ENCODE peak calls at places on chromosomes 16 and 17, in ten cellular contexts. C, N, M, E, P, G, L, V, J and F are unnamed samples.

GRCh38 chr16:72992142-72992601 is 55.8 kb downstream of the ZFHX3 start:
- DNase-seq in C (no peak), N (no peak), M (no peak), E (no peak), P (no peak), G (peak; percentile 67), L (peak; percentile 53), V (no peak), J (no peak), F (no peak)

GRCh38 chr16:57773680-57774295 is 28.5 kb downstream of the KIFC3 start:
- DNase-seq in C (no peak), N (no peak), M (no peak), E (peak; percentile 33), P (no peak), G (no peak), L (no peak), V (no peak), J (no peak), F (no peak)

GRCh38 chr17:71762526-71762925 is 358.3 kb upstream of the SOX9 start:
- DNase-seq in C (no peak), N (no peak), M (no peak), E (no peak), P (no peak), G (no peak), L (no peak), V (no peak), J (no peak), F (no peak)

GRCh38 chr17:39090400-39090799 is 61.0 kb downstream of the PLXDC1 start:
- DNase-seq in C (no peak), N (no peak), M (no peak), E (no peak), P (no peak), G (no peak), L (no peak), V (no peak), J (no peak), F (no peak)

GRCh38 chr17:69245617-69246016 is 17.0 kb upstream of the ABCA10 start:
- DNase-seq in C (no peak), N (no peak), M (no peak), E (no peak), P (no peak), G (no peak), L (no peak), V (no peak), J (no peak), F (no peak)

GRCh38 chr16:49452568-49452967 is 79.0 kb downstream of the C16orf78 start:
- DNase-seq in C (no peak), N (no peak), M (no peak), E (peak; percentile 39), P (peak; percentile 19), G (no peak), L (no peak), V (no peak), J (no peak), F (no peak)

GRCh38 chr17:68197997-68198930 is 49.6 kb upstream of the AMZ2 start:
- DNase-seq in C (no peak), N (no peak), M (no peak), E (no peak), P (no peak), G (no peak), L (peak; percentile 70), V (no peak), J (no peak), F (peak; percentile 78)

GRCh38 chr16:57998484-57998883 is 2.0 kb downstream of the ZNF319 start:
- DNase-seq in C (peak; percentile 38), N (no peak), M (no peak), E (no peak), P (no peak), G (peak; percentile 96), L (no peak), V (peak; percentile 38), J (no peak), F (no peak)

GRCh38 chr17:66444001-66444400 is 141.6 kb downstream of the PRKCA start:
- DNase-seq in C (no peak), N (no peak), M (no peak), E (no peak), P (no peak), G (no peak), L (no peak), V (no peak), J (no peak), F (no peak)

GRCh38 chr16:685967-686366 is 1.8 kb upstream of the JMJD8 start:
- DNase-seq in C (no peak), N (no peak), M (no peak), E (no peak), P (no peak), G (peak; percentile 56), L (peak; percentile 78), V (no peak), J (peak; percentile 72), F (no peak)

GRCh38 chr16:74627506-74628220 is 20.7 kb upstream of the GLG1 start:
- DNase-seq in C (no peak), N (no peak), M (no peak), E (no peak), P (no peak), G (no peak), L (no peak), V (no peak), J (no peak), F (no peak)

GRCh38 chr16:84459517-84459894 is 45.0 kb downstream of the MEAK7 start:
- DNase-seq in C (no peak), N (no peak), M (no peak), E (no peak), P (no peak), G (no peak), L (no peak), V (no peak), J (no peak), F (no peak)

GRCh38 chr17:70661342-70662222 is 492.2 kb downstream of the KCNJ2 start:
- DNase-seq in C (no peak), N (no peak), M (no peak), E (peak; percentile 93), P (peak; percentile 91), G (no peak), L (no peak), V (no peak), J (no peak), F (no peak)

GRCh38 chr17:50686494-50687199 is 21.1 kb downstream of the ANKRD40 start:
- DNase-seq in C (no peak), N (no peak), M (peak; percentile 85), E (no peak), P (no peak), G (no peak), L (no peak), V (no peak), J (no peak), F (no peak)

GRCh38 chr16:3458852-3459361 is 15.4 kb downstream of the NAA60 start:
- DNase-seq in C (no peak), N (no peak), M (no peak), E (no peak), P (no peak), G (no peak), L (no peak), V (no peak), J (no peak), F (peak; percentile 35)

GRCh38 chr17:35726609-35727460 is 4.6 kb upstream of the RASL10B start:
- DNase-seq in C (no peak), N (no peak), M (peak; percentile 86), E (no peak), P (peak; percentile 66), G (peak; percentile 33), L (peak; percentile 51), V (no peak), J (no peak), F (no peak)

GRCh38 chr16:80027007-80027965 is 426.7 kb upstream of the MAF start:
- DNase-seq in C (peak; percentile 6), N (peak; percentile 16), M (peak; percentile 97), E (no peak), P (peak; percentile 58), G (peak; percentile 86), L (no peak), V (peak; percentile 8), J (no peak), F (no peak)

GRCh38 chr17:3917391-3917931 is 1.2 kb upstream of the P2RX1 start:
- DNase-seq in C (no peak), N (no peak), M (peak; percentile 73), E (peak; percentile 24), P (no peak), G (peak; percentile 47), L (no peak), V (no peak), J (no peak), F (no peak)

GRCh38 chr17:48442819-48443218 is 12.8 kb upstream of the SKAP1 start:
- DNase-seq in C (no peak), N (no peak), M (no peak), E (no peak), P (no peak), G (peak; percentile 84), L (no peak), V (no peak), J (no peak), F (no peak)

GRCh38 chr16:54633943-54634362 is 296.7 kb upstream of the IRX5 start:
- DNase-seq in C (no peak), N (no peak), M (no peak), E (peak; percentile 10), P (no peak), G (peak; percentile 48), L (peak; percentile 55), V (no peak), J (peak; percentile 2), F (peak; percentile 19)

GRCh38 chr16:12833939-12834338 is 30.3 kb upstream of the CPPED1 start:
- DNase-seq in C (no peak), N (no peak), M (peak; percentile 22), E (no peak), P (peak; percentile 42), G (no peak), L (peak; percentile 54), V (no peak), J (no peak), F (no peak)

GRCh38 chr17:19785854-19786253 is 37.8 kb upstream of the ALDH3A1 start:
- DNase-seq in C (no peak), N (no peak), M (no peak), E (no peak), P (no peak), G (peak; percentile 26), L (no peak), V (no peak), J (no peak), F (no peak)

GRCh38 chr16:81106826-81107503 is 10.8 kb upstream of the GCSH start:
- DNase-seq in C (no peak), N (no peak), M (no peak), E (no peak), P (no peak), G (no peak), L (no peak), V (no peak), J (no peak), F (no peak)

GRCh38 chr17:29835438-29836351 is 94.3 kb downstream of the SSH2 start:
- DNase-seq in C (no peak), N (no peak), M (no peak), E (no peak), P (no peak), G (no peak), L (no peak), V (no peak), J (no peak), F (peak; percentile 89)

GRCh38 chr17:75271233-75271954 is 363 bp upstream of the MIF4GD start:
- DNase-seq in C (peak; percentile 80), N (peak; percentile 88), M (peak; percentile 91), E (peak; percentile 62), P (peak; percentile 74), G (peak; percentile 87), L (peak; percentile 88), V (peak; percentile 87), J (peak; percentile 74), F (no peak)

GRCh38 chr17:7294614-7295153 is at the start of gene YBX2:
- DNase-seq in C (peak; percentile 55), N (peak; percentile 34), M (no peak), E (peak; percentile 77), P (peak; percentile 56), G (peak; percentile 59), L (peak; percentile 97), V (peak; percentile 51), J (peak; percentile 70), F (peak; percentile 97)